ENCODE peak calls at places on chromosomes 6 and 20, in four cellular contexts. C is epithelial cell of proximal tubule, P is BE2C, X is dorsolateral prefrontal cortex. D is an unnamed sample.

GRCh38 chr6:19438566-19439353 is 398.4 kb upstream of the ID4 start:
- DNase-seq in P (no peak), X (no peak), C (no peak), D (no peak)

GRCh38 chr6:11389977-11390376 is 147.6 kb upstream of the TMEM170B start:
- DNase-seq in X (no peak), P (no peak), C (no peak), D (no peak)

GRCh38 chr20:44324343-44324742 is 12.5 kb upstream of the R3HDML start:
- DNase-seq in X (no peak), P (no peak), C (no peak), D (no peak)

GRCh38 chr20:53774487-53775203 is 181.0 kb upstream of the ZNF217 start:
- DNase-seq in X (no peak), C (peak), P (no peak), D (peak)

GRCh38 chr6:151666526-151666925 is 141.0 kb upstream of the ESR1 start:
- DNase-seq in P (no peak), C (no peak), X (no peak), D (no peak)

GRCh38 chr20:41052742-41053419 is 24.3 kb downstream of the TOP1 start:
- DNase-seq in X (no peak), C (no peak), P (no peak), D (no peak)

GRCh38 chr20:44704551-44704971 is 10.6 kb upstream of the CCN5 start:
- DNase-seq in P (no peak), X (no peak), C (no peak), D (no peak)

GRCh38 chr6:151121900-151122299 is 117.9 kb upstream of the AKAP12 start:
- DNase-seq in C (no peak), P (peak), X (no peak), D (no peak)

GRCh38 chr20:17676942-17677341 is 5.1 kb downstream of the RRBP1 start:
- DNase-seq in C (no peak), X (no peak), P (no peak), D (no peak)

GRCh38 chr6:163738725-163739124 is 324.2 kb downstream of the QKI start:
- DNase-seq in X (no peak), P (no peak), C (no peak), D (no peak)

GRCh38 chr6:116165596-116165995 is 39.7 kb upstream of the COL10A1 start:
- DNase-seq in C (no peak), X (no peak), P (peak), D (no peak)

GRCh38 chr6:168529214-168529613 is 88.2 kb downstream of the SMOC2 start:
- DNase-seq in X (no peak), C (no peak), P (no peak), D (no peak)

GRCh38 chr6:16803294-16804006 is 42.2 kb upstream of the ATXN1 start:
- DNase-seq in P (peak), C (peak), X (peak), D (peak)

GRCh38 chr6:137443901-137444300 is 50.3 kb downstream of the OLIG3 start:
- DNase-seq in X (no peak), C (no peak), P (no peak), D (no peak)

GRCh38 chr6:155108070-155108815 is 113.1 kb downstream of the TIAM2 start:
- DNase-seq in C (no peak), P (no peak), X (no peak), D (no peak)

GRCh38 chr20:2293486-2293885 is 2.3 kb upstream of the TGM3 start:
- DNase-seq in X (no peak), C (no peak), P (no peak), D (no peak)

GRCh38 chr6:129965096-129965495 is 53.3 kb upstream of the L3MBTL3 start:
- DNase-seq in P (no peak), C (no peak), X (no peak), D (no peak)

GRCh38 chr20:40522405-40522804 is 166.6 kb downstream of the MAFB start:
- DNase-seq in P (no peak), X (no peak), C (no peak), D (no peak)

GRCh38 chr6:8182209-8182845 is 80.0 kb upstream of the EEF1E1 start:
- DNase-seq in C (no peak), P (no peak), X (no peak), D (no peak)

GRCh38 chr6:118644007-118644406 is 7.4 kb downstream of the CEP85L start:
- DNase-seq in P (no peak), C (peak), X (no peak), D (no peak)

GRCh38 chr6:3138341-3138740 is 19.0 kb downstream of the TUBB2A start:
- DNase-seq in X (no peak), P (no peak), C (no peak), D (no peak)

GRCh38 chr6:79943133-79943532 is 4.2 kb downstream of the ELOVL4 start:
- DNase-seq in P (no peak), X (no peak), C (no peak), D (no peak)

GRCh38 chr6:111478064-111478476 is 4.9 kb downstream of the REV3L start:
- DNase-seq in C (no peak), P (no peak), X (no peak), D (no peak)

GRCh38 chr6:119312875-119313338 is 36.7 kb downstream of the MAN1A1 start:
- DNase-seq in C (no peak), X (no peak), P (no peak), D (no peak)

GRCh38 chr6:21278078-21278790 is 315.3 kb upstream of the SOX4 start:
- DNase-seq in X (no peak), C (no peak), P (no peak), D (no peak)

GRCh38 chr6:42378125-42378524 is 73.6 kb downstream of the TRERF1 start:
- DNase-seq in P (no peak), C (no peak), X (no peak), D (no peak)

DNA sequence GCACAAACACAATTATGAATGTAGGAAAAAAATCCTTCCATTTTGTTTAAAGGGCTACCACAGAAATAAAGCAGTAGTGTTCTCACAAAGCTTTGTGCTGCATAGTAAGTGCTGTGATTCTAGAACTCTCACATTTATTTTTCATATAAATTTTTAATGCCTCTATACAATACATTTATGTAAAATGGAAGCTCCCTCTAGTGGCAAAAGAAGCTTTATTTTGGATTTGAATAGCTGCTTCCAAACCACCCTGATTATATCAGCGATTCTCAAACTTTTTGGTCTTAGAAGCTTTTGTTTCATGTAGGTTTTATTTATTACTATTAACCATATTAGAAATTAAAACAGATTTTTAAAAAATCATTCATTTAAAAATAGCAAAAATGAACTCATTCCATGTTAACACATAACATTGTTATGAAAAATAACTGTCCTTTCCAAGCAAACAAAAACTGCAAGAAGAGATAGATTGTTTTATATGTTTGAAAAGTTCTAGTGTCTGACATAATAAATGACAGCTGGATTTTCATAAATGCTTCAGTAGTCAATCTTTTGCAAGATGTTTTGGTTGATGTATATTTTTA is 38.4 kb downstream of the HS3ST5 start:
- DNase-seq in C (no peak), X (no peak), P (no peak), D (no peak)
- TF ChIP-seq CTCF in C (peak), X (peak), P (peak), D (peak)

DNA sequence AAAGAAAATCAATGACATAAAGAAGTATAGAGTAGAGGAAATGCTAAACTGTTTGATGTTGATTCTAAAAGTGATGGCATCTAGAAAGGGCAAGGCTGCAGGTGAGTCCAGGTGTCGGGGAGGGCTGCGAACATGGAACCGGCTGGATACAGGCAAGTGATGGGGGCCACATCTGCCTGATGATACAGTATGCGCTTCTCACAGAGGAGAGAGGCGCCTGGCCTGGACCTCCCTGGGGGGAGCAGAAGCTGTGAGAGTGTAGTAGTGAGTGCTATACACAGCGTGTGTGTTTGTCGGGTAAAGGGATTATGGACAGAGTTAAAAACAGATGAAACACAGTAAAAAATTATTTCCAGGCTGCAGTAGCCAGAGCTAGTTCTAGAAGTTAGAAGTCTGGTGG is 195.9 kb upstream of the ARG1 start:
- DNase-seq in P (no peak), X (no peak), C (no peak), D (no peak)
- H3K4me3 ChIP-seq in P (no peak), X (no peak), C (no peak), D (no peak)

GRCh38 chr6:53917464-53917842 is 122.6 kb downstream of the LRRC1 start:
- DNase-seq in C (no peak), P (no peak), X (no peak), D (no peak)
- TF ChIP-seq CTCF in C (no peak), P (no peak), X (no peak), D (no peak)

GRCh38 chr6:1380625-1381396 is 8.6 kb upstream of the FOXF2 start:
- DNase-seq in X (no peak), P (no peak), C (no peak), D (no peak)

GRCh38 chr6:1377526-1378223 is 11.7 kb upstream of the FOXF2 start:
- DNase-seq in C (no peak), P (no peak), X (no peak), D (no peak)

GRCh38 chr6:1378224-1379025 is 11.0 kb upstream of the FOXF2 start:
- DNase-seq in P (no peak), C (no peak), X (no peak), D (no peak)

GRCh38 chr6:1379810-1380198 is 9.6 kb upstream of the FOXF2 start:
- DNase-seq in C (no peak), P (no peak), X (no peak), D (no peak)

DNA sequence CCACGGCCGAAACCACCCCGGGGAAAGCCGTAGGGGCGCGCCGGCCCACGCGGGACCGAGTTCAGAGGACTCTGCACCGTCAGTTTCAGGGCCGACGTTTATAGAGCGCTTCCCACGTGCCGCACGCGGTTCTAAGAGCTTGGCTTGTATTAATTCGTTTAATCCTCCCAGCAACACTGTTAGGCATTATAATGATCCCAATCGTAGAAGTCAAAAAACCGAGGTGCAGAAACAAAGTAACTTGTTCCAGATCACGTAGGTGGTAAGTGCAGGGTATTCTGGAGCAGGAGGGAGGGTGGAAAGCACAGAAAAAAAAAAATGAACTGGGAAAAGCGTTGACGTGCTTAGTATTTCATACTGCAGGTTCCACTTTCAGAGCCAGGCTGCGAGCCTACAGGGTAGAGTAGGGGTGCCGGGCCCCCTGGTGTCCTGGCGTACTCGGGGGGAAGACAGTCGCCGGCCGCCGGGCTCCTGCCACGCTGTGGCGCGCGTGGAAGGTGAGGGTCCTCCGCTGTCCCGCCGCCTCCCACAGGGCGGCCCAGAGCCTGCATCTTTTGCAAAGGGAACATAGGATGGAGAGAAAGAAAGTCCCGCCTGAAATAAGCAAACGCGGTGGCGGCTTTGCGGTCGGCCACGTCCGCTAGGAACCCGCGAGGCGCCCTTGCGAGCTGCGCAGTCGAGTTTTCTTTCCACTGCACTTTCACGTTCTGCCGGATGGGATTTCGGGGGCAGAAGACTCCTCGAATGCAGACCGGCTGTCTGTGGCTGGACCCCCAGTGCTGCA is 10.2 kb upstream of the FOXF2 start:
- DNase-seq in C (no peak), P (no peak), X (no peak), D (no peak)
- H3K4me3 ChIP-seq in C (no peak), P (no peak), X (peak), D (no peak)

GRCh38 chr6:32111424-32112066 is 2.4 kb upstream of the TNXB start:
- DNase-seq in P (no peak), X (no peak), C (no peak), D (no peak)

GRCh38 chr6:32112436-32112980 is 3.4 kb upstream of the TNXB start:
- DNase-seq in P (no peak), C (no peak), X (no peak), D (no peak)

GRCh38 chr6:32114853-32115252 is 5.7 kb upstream of the TNXB start:
- DNase-seq in C (no peak), P (no peak), X (no peak), D (no peak)

GRCh38 chr6:32115623-32116022 is 6.5 kb upstream of the TNXB start:
- DNase-seq in X (no peak), C (no peak), P (no peak), D (no peak)

GRCh38 chr6:32113386-32114352 is 4.5 kb upstream of the TNXB start:
- DNase-seq in P (no peak), C (peak), X (no peak), D (no peak)
- TF ChIP-seq CTCF in P (peak), C (peak), X (peak), D (peak)

GRCh38 chr20:45969712-45970634 is 2.0 kb downstream of the ZNF335 start:
- DNase-seq in P (peak), X (no peak), C (no peak), D (peak)
- H3K4me3 ChIP-seq in P (peak), X (peak), C (peak), D (no peak)

GRCh38 chr6:30820196-30820595 is 64.1 kb upstream of the DDR1 start:
- DNase-seq in C (no peak), X (no peak), P (no peak), D (no peak)
- TF ChIP-seq CTCF in C (peak), X (no peak), P (no peak), D (peak)

GRCh38 chr20:37932919-37933318 is 30.0 kb downstream of the VSTM2L start:
- DNase-seq in C (no peak), X (no peak), P (no peak), D (no peak)

GRCh38 chr20:37932074-37932473 is 29.1 kb downstream of the VSTM2L start:
- DNase-seq in X (no peak), C (no peak), P (no peak), D (no peak)

GRCh38 chr20:37934634-37935010 is 31.7 kb downstream of the VSTM2L start:
- DNase-seq in P (no peak), C (no peak), X (no peak), D (no peak)

GRCh38 chr20:37935435-37935834 is 32.5 kb downstream of the VSTM2L start:
- DNase-seq in P (no peak), X (no peak), C (no peak), D (no peak)

DNA sequence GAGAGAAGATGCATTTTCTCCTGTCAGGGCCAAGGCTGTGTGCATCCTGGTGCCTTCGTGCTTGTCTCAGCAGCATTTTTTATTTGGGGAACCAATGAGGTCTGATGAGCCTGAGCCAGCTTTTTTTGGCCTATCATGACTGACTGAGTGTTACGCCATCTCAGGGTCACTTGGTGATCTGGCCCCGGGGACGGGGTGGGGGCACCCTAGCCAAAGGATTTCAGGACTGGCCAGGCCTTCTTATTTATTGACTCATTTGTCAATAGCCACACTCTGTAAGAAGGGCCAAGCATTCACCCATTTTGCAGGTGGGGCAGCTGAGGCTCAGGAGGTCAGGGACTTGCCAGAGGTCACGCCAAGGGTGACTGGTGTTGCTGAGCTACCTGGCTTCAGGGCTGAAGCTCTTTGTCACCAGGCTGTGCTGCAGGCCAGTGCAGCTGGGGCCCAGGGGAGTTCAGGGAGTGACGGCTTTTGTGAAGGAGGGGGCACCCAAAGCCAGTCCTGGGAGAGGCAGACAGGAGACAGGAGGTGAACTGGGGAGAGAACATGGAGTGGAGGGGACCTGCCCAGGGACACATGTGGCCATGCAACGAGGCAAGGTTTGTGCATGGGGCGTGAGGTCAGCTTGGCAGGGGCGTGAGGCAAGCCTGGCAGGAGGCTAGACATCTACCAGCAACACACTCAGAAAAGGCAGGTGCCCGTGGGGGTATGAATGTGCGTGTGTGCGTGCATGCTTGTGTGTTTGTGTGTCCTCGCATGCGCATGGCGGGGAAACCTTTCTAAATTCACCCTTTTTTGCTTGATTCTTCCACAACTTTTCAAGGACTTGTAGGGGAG is 31.1 kb downstream of the VSTM2L start:
- DNase-seq in P (no peak), C (no peak), X (no peak), D (no peak)
- H3K4me3 ChIP-seq in P (no peak), C (no peak), X (no peak), D (no peak)

D was measured in kidney epithelial cell.